ENCODE peak calls at places on chromosomes 13 and 19, in six cellular contexts. M, N, L, Y, J and W are unnamed samples.

GRCh38 chr13:111482126-111482525 is 161.7 kb downstream of the TEX29 start:
- DNase-seq in J (no peak), Y (no peak), M (no peak), N (no peak), L (no peak), W (no peak)

GRCh38 chr19:52297601-52298358 is 811 bp downstream of the ZNF480 start:
- DNase-seq in L (no peak), M (no peak), N (no peak), Y (no peak), J (no peak), W (no peak)

GRCh38 chr19:48113190-48113917 is 2.7 kb upstream of the PLA2G4C start:
- DNase-seq in L (no peak), J (no peak), M (no peak), N (no peak), Y (no peak), W (no peak)

GRCh38 chr19:10120538-10121198 is 969 bp upstream of the EIF3G start:
- DNase-seq in M (no peak), L (peak; percentile 93), Y (no peak), N (peak; percentile 46), J (no peak), W (no peak)

GRCh38 chr19:44212865-44213346 is 574 bp downstream of the ZNF227 start:
- DNase-seq in L (peak; percentile 62), J (peak; percentile 28), M (no peak), N (peak; percentile 5), Y (no peak), W (no peak)

GRCh38 chr13:20525601-20526544 is at the start of gene CRYL1:
- DNase-seq in M (peak; percentile 71), Y (peak; percentile 73), J (peak; percentile 53), L (peak; percentile 71), N (peak; percentile 58), W (no peak)

GRCh38 chr19:3383121-3383722 is 16.8 kb downstream of the NFIC start:
- DNase-seq in M (no peak), J (no peak), Y (no peak), N (no peak), L (no peak), W (no peak)

GRCh38 chr13:106534844-106535551 is 464 bp downstream of the EFNB2 start:
- DNase-seq in N (no peak), M (no peak), L (peak; percentile 19), Y (peak; percentile 17), J (peak; percentile 36), W (no peak)